ENCODE peak calls at places on chromosome 14, in seven cellular contexts. G, Q, U, I, F, T and P are unnamed samples.

GRCh38 chr14:106802413-106803364 is 1276.3 kb downstream of the TMEM121 start:
- DNase-seq in I (no peak), T (no peak), Q (no peak), F (no peak), U (no peak), G (no peak), P (peak)

GRCh38 chr14:52840916-52841315 is 49.5 kb upstream of the GNPNAT1 start:
- DNase-seq in T (peak), I (no peak), Q (peak), U (no peak), F (peak), G (peak), P (no peak)

GRCh38 chr14:106652494-106652893 is 1126.1 kb downstream of the TMEM121 start:
- DNase-seq in F (peak), T (no peak), I (peak), U (no peak), G (no peak), Q (peak), P (no peak)

GRCh38 chr14:90453401-90453951 is 56.6 kb downstream of the CALM1 start:
- DNase-seq in G (no peak), I (no peak), U (peak), F (no peak), T (peak), Q (no peak), P (no peak)

GRCh38 chr14:94029250-94029649 is 3.1 kb downstream of the OTUB2 start:
- DNase-seq in I (no peak), T (no peak), G (no peak), F (no peak), Q (no peak), U (no peak), P (no peak)

GRCh38 chr14:95098984-95099599 is 58.2 kb downstream of the DICER1 start:
- DNase-seq in Q (peak), G (peak), T (peak), U (peak), I (peak), F (no peak), P (peak)

GRCh38 chr14:58533417-58533816 is 104.3 kb upstream of the DACT1 start:
- DNase-seq in Q (no peak), G (no peak), T (peak), F (no peak), U (no peak), I (no peak), P (no peak)

GRCh38 chr14:41167040-41167439 is 439.6 kb upstream of the LRFN5 start:
- DNase-seq in G (no peak), Q (no peak), T (no peak), U (no peak), F (no peak), I (no peak), P (no peak)

GRCh38 chr14:69592923-69593677 is 18.3 kb upstream of the SUSD6 start:
- DNase-seq in U (no peak), Q (no peak), G (no peak), T (peak), F (no peak), I (no peak), P (no peak)

GRCh38 chr14:54787263-54787662 is 115.4 kb downstream of the GCH1 start:
- DNase-seq in T (no peak), G (no peak), U (no peak), Q (no peak), F (no peak), I (no peak), P (no peak)

GRCh38 chr14:91058017-91058675 is 2.3 kb downstream of the RPS6KA5 start:
- DNase-seq in Q (no peak), G (no peak), T (no peak), I (no peak), F (no peak), U (no peak), P (no peak)

GRCh38 chr14:93965287-93965821 is 11.0 kb downstream of the ASB2 start:
- DNase-seq in I (no peak), T (peak), Q (peak), F (no peak), U (no peak), G (peak), P (no peak)

GRCh38 chr14:43651896-43652295 is 855.2 kb downstream of the FSCB start:
- DNase-seq in U (no peak), F (no peak), G (no peak), T (no peak), I (peak), Q (no peak), P (no peak)

GRCh38 chr14:43649508-43649907 is 857.6 kb downstream of the FSCB start:
- DNase-seq in I (no peak), U (no peak), G (no peak), T (no peak), Q (no peak), F (no peak), P (no peak)

GRCh38 chr14:43651185-43651787 is 855.8 kb downstream of the FSCB start:
- DNase-seq in U (peak), T (no peak), F (no peak), Q (no peak), G (no peak), I (no peak), P (no peak)

GRCh38 chr14:43647302-43647701 is 859.8 kb downstream of the FSCB start:
- DNase-seq in F (no peak), G (peak), T (no peak), I (no peak), U (no peak), Q (no peak), P (peak)
- TF ChIP-seq CTCF in F (peak), G (peak), T (no peak), I (peak), U (no peak), Q (no peak), P (no peak)

DNA sequence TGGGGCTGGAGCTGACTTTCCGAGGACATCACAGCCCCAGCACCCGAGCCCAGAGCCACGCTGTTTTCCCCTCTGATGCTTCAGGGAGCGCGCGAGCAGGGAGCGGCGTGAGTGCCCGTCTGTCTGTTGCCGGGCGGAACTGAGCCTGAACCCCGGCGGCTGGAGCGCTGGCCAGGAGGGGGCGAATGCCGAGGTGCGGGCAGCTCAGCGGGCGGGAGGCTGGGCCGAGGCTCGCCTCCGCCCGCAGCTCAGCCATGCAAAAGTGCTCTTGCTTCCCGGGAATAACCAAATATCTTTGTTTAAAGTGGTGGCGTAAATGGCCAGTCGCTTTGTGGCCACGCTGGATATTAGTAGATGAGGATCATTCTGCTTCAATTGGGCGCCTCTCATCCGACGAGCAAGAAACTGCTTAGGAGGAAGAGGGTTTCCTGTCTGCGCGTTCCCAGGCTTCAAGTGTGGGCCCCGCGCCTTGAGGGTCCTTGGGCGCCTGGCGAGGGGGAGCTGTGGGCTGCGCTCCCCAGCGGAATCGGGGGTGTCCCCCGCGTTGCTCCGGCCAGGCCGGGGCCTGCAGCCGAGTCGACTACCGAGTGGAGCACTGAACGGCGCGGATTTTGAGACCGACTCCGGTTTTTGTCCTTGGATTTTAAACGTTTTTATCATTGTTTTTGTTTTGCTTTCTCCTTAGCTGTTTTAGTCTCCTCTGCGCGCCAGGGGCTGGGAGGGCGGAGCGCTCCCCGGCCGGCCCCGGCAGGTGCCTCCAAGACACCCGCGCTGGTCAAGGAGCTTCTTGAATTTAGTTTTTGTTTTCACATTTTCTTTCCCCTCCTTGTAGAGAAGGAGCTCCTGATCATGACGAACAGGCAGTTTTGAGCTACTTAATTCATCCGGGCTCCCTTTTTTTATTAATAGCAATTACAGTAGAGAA is 831 bp upstream of the NKX2-1 start:
- DNase-seq in U (peak), I (no peak), Q (peak), T (peak), G (peak), F (peak), P (no peak)
- TF ChIP-seq CTCF in U (no peak), I (no peak), Q (peak), T (peak), G (peak), F (peak), P (no peak)

GRCh38 chr14:101185081-101185835 is 281.7 kb upstream of the RTL1 start:
- DNase-seq in U (peak), T (no peak), I (peak), G (no peak), Q (no peak), F (no peak), P (no peak)

GRCh38 chr14:101184562-101184961 is 281.0 kb upstream of the RTL1 start:
- DNase-seq in Q (no peak), T (no peak), U (no peak), G (no peak), F (no peak), I (no peak), P (no peak)

GRCh38 chr14:101184104-101184455 is 280.6 kb upstream of the RTL1 start:
- DNase-seq in F (no peak), U (peak), Q (no peak), T (no peak), I (peak), G (no peak), P (no peak)

GRCh38 chr14:101182476-101182875 is 279.0 kb upstream of the RTL1 start:
- DNase-seq in Q (no peak), G (no peak), U (peak), T (no peak), I (no peak), F (peak), P (no peak)

DNA sequence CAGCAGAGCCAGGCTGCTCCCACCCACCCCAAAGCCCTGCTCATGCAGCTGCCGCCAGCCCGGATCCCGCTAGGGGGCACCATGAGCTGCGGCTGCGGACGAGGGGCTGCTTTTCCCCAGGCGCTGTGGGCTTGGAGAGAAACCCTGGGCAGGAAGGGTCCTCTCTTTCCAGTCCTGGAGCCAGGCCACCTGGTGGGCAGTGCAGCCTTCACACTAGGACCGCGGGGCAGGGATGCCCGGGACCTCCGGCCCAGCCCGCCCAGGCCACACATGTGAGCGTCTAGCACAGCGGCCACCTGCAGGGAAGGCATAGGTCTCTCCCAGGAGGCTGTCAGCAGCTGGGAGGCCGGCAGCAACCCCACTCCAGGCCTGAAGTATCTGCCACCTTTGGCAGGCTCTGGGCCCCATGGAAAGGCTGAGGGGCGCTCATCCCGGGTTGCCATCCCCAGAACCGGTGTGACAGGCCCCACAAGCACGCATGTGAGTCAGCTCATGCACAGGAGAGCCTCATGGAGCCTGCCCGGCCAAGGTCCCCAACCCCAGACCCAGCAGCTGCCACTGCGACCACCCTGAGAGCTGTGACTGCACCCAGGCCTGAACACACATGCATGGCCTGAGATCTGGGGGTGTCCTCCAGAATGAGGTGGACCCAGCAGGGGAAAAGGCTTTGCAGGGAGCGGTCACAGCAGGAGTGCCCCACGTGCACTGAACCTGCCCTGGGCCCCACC is 280.0 kb upstream of the RTL1 start:
- DNase-seq in F (peak), U (peak), I (peak), T (no peak), G (no peak), Q (no peak), P (no peak)
- TF ChIP-seq CTCF in F (no peak), U (no peak), I (no peak), T (peak), G (peak), Q (no peak), P (no peak)

GRCh38 chr14:74502236-74503019 is 8.9 kb downstream of the ISCA2 start:
- DNase-seq in T (no peak), Q (no peak), U (no peak), I (no peak), F (peak), G (peak), P (peak)

GRCh38 chr14:74501135-74501614 is 7.6 kb downstream of the ISCA2 start:
- DNase-seq in T (peak), I (no peak), U (peak), F (no peak), Q (no peak), G (peak), P (no peak)

GRCh38 chr14:74503256-74503972 is 9.8 kb downstream of the ISCA2 start:
- DNase-seq in T (no peak), G (no peak), F (no peak), U (peak), Q (no peak), I (no peak), P (no peak)

GRCh38 chr14:74500417-74501134 is 7.0 kb downstream of the ISCA2 start:
- DNase-seq in T (no peak), Q (no peak), F (no peak), I (no peak), G (no peak), U (no peak), P (no peak)

GRCh38 chr14:74501691-74502090 is 8.1 kb downstream of the ISCA2 start:
- DNase-seq in G (no peak), T (no peak), Q (no peak), U (no peak), F (no peak), I (no peak), P (no peak)
- TF ChIP-seq CTCF in G (no peak), T (no peak), Q (no peak), U (no peak), F (no peak), I (no peak), P (no peak)

DNA sequence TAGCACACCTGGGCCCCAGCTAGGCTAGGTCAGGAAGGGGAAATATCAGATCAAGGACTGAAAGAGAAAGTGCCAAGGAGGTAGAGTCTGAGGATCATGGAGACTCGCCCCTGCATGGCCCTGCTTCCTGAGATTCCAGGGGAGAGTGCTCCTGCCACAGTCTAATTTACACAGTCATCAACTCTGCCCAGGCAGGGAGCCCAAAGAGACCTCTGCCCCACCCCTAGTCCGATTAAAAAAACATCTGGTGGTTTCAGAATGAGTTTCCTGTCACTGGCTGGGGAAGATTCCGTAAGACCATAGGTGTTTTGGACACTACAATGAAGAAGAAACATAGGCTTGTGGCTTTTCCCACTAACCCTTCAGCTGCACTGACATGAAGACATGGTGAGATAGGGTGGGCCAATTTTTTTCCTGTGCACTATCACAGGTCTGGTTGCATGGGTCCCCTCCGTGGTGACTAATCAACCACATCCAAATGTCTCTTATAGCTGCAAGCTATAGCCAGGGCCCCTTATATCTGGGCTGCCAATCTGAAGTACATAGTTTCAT is 31.5 kb upstream of the GZMB start:
- DNase-seq in F (peak), Q (peak), G (no peak), U (no peak), T (no peak), I (peak), P (peak)
- TF ChIP-seq CTCF in F (no peak), Q (no peak), G (no peak), U (no peak), T (no peak), I (no peak), P (no peak)

GRCh38 chr14:33275879-33276278 is 337.2 kb downstream of the NPAS3 start:
- DNase-seq in I (no peak), U (no peak), G (no peak), F (no peak), Q (no peak), T (no peak), P (no peak)
- TF ChIP-seq CTCF in I (no peak), U (no peak), G (no peak), F (no peak), Q (no peak), T (no peak), P (no peak)

GRCh38 chr14:33404054-33404453 is 465.4 kb downstream of the NPAS3 start:
- DNase-seq in I (no peak), G (peak), F (no peak), U (no peak), T (peak), Q (peak), P (no peak)
- TF ChIP-seq CTCF in I (no peak), G (peak), F (no peak), U (no peak), T (no peak), Q (no peak), P (no peak)